ENCODE peak calls at places on chromosomes 4 and X, in four cellular contexts. V is GM06990, L is SIG-M5, R is HFF-Myc. X is an unnamed sample.

GRCh38 chrX:150352114-150352513 is 11.0 kb upstream of the MAMLD1 start:
- DNase-seq in V (no peak), L (no peak), R (no peak), X (no peak)

GRCh38 chr4:108415389-108415788 is 205.0 kb upstream of the RPL34 start:
- DNase-seq in V (no peak), L (no peak), R (no peak), X (no peak)

GRCh38 chrX:153736871-153737441 is 12.3 kb downstream of the ABCD1 start:
- DNase-seq in V (no peak), L (no peak), R (no peak), X (no peak)

GRCh38 chrX:103329991-103330390 is at the start of gene TCEAL7:
- DNase-seq in V (no peak), L (no peak), R (no peak), X (no peak)

GRCh38 chr4:158997660-158998349 is 105.1 kb upstream of the RAPGEF2 start:
- DNase-seq in V (no peak), L (no peak), R (no peak), X (no peak)

GRCh38 chr4:185792384-185793146 is 19.4 kb downstream of the SORBS2 start:
- DNase-seq in V (no peak), L (no peak), R (peak; percentile 61), X (no peak)

GRCh38 chr4:106601519-106601918 is 232.9 kb upstream of the GIMD1 start:
- DNase-seq in V (no peak), L (no peak), R (no peak), X (no peak)

GRCh38 chrX:109974906-109975655 is 27.8 kb upstream of the TMEM164 start:
- DNase-seq in V (no peak), L (no peak), R (no peak), X (no peak)

GRCh38 chrX:98380556-98380955 is 1496.8 kb downstream of the RPA4 start:
- DNase-seq in V (no peak), L (no peak), R (no peak), X (no peak)

GRCh38 chr4:76463568-76463967 is 28.5 kb downstream of the SHROOM3 start:
- DNase-seq in V (no peak), L (no peak), R (no peak), X (no peak)

GRCh38 chr4:118758293-118758692 is 73.1 kb downstream of the METTL14 start:
- DNase-seq in V (no peak), L (no peak), R (no peak), X (no peak)

GRCh38 chr4:147550626-147551250 is 66.5 kb upstream of the TMEM184C start:
- DNase-seq in V (peak; percentile 36), L (no peak), R (no peak), X (no peak)

GRCh38 chr4:20356565-20356964 is 104.9 kb downstream of the SLIT2 start:
- DNase-seq in V (no peak), L (no peak), R (no peak), X (no peak)

GRCh38 chr4:154332681-154333421 is 158.7 kb downstream of the DCHS2 start:
- DNase-seq in V (peak; percentile 7), L (no peak), R (no peak), X (peak; percentile 17)

GRCh38 chr4:151688003-151688784 is 72.6 kb downstream of the GATB start:
- DNase-seq in V (no peak), L (no peak), R (no peak), X (peak; percentile 28)

GRCh38 chr4:114474401-114474800 is 124.2 kb upstream of the UGT8 start:
- DNase-seq in V (no peak), L (no peak), R (no peak), X (no peak)

GRCh38 chrX:82320554-82320953 is 1118.7 kb downstream of the SH3BGRL start:
- DNase-seq in V (no peak), L (no peak), R (no peak), X (no peak)

GRCh38 chrX:106957856-106958255 is 37.7 kb downstream of the CLDN2 start:
- DNase-seq in V (no peak), L (no peak), R (peak; percentile 22), X (no peak)

GRCh38 chr4:89284828-89285227 is 22.8 kb downstream of the GPRIN3 start:
- DNase-seq in V (no peak), L (no peak), R (no peak), X (no peak)

GRCh38 chrX:123525131-123525725 is 207.6 kb downstream of the THOC2 start:
- DNase-seq in V (no peak), L (no peak), R (no peak), X (no peak)

GRCh38 chr4:84690481-84690880 is 107.6 kb downstream of the CDS1 start:
- DNase-seq in V (no peak), L (no peak), R (no peak), X (no peak)

GRCh38 chrX:38347136-38347535 is 5.3 kb upstream of the OTC start:
- DNase-seq in V (no peak), L (peak; percentile 65), R (no peak), X (no peak)